ENCODE peak calls at places on chromosome 12, in ten cellular contexts. N, K, R, I, P, C, T, W, H and V are unnamed samples.
A peak's percentile ranks its signal among the peaks of the same experiment; 100 is the strongest.

GRCh38 chr12:31370645-31371620 is 45.0 kb upstream of the SINHCAF start:
- DNase-seq in N (no peak), W (peak; percentile 63), T (peak; percentile 68), C (peak; percentile 97), P (peak; percentile 50), R (no peak), K (no peak), H (no peak), I (peak; percentile 77), V (no peak)

GRCh38 chr12:6953417-6954315 is 2.5 kb downstream of the PTPN6 start:
- DNase-seq in K (no peak), C (no peak), T (no peak), N (peak; percentile 96), P (no peak), R (peak; percentile 63), I (no peak), W (no peak), H (no peak), V (no peak)

GRCh38 chr12:56315256-56315625 is 547 bp downstream of the CNPY2 start:
- DNase-seq in C (peak; percentile 35), P (peak; percentile 25), H (no peak), I (peak; percentile 41), K (no peak), W (no peak), T (peak; percentile 19), N (no peak), R (no peak), V (no peak)

GRCh38 chr12:93813181-93813580 is 136.0 kb downstream of the CRADD start:
- DNase-seq in N (no peak), T (no peak), W (no peak), P (no peak), C (no peak), R (no peak), K (no peak), H (no peak), I (no peak), V (no peak)

GRCh38 chr12:109994262-109995175 is 1.6 kb downstream of the GIT2 start:
- DNase-seq in W (no peak), K (no peak), H (no peak), I (no peak), R (no peak), P (no peak), C (no peak), N (peak; percentile 29), T (no peak), V (no peak)

GRCh38 chr12:1913377-1914115 is 4.9 kb downstream of the CACNA2D4 start:
- DNase-seq in P (peak; percentile 33), T (peak; percentile 39), I (peak; percentile 3), K (no peak), N (no peak), W (no peak), C (no peak), R (no peak), H (no peak), V (no peak)

GRCh38 chr12:58918475-58918874 is 1.8 kb downstream of the LRIG3 start:
- DNase-seq in N (no peak), H (no peak), I (no peak), W (no peak), K (no peak), C (no peak), P (no peak), R (no peak), T (no peak), V (peak; percentile 43)

GRCh38 chr12:92141585-92142244 is 3.9 kb downstream of the BTG1 start:
- DNase-seq in K (no peak), P (no peak), R (no peak), I (no peak), N (peak; percentile 63), H (no peak), T (no peak), C (peak; percentile 41), W (no peak), V (peak; percentile 40)

GRCh38 chr12:52284562-52285171 is 6.7 kb downstream of the KRT81 start:
- DNase-seq in P (no peak), N (no peak), W (no peak), T (no peak), K (no peak), C (no peak), R (no peak), H (no peak), I (no peak), V (no peak)

GRCh38 chr12:67449591-67450052 is 180.5 kb downstream of the CAND1 start:
- DNase-seq in C (no peak), N (peak; percentile 86), H (no peak), R (no peak), T (no peak), K (no peak), P (no peak), W (no peak), I (no peak), V (no peak)

GRCh38 chr12:53869500-53869899 is 69.1 kb upstream of the HOXC13 start:
- DNase-seq in I (no peak), H (peak; percentile 47), N (no peak), C (no peak), W (peak; percentile 13), T (no peak), R (no peak), K (no peak), P (no peak), V (no peak)

GRCh38 chr12:10101042-10101579 is 2.3 kb upstream of the CLEC1A start:
- DNase-seq in W (peak; percentile 64), C (no peak), N (no peak), I (peak; percentile 55), R (no peak), H (peak; percentile 20), K (peak; percentile 74), T (no peak), P (no peak), V (peak; percentile 19)

GRCh38 chr12:43069768-43070221 is 480.2 kb upstream of the PRICKLE1 start:
- DNase-seq in P (no peak), R (peak; percentile 65), H (no peak), T (no peak), W (no peak), N (no peak), I (no peak), K (no peak), C (no peak), V (peak; percentile 20)

GRCh38 chr12:91272456-91273063 is 89.9 kb upstream of the DCN start:
- DNase-seq in C (peak; percentile 81), N (no peak), I (no peak), P (no peak), T (peak; percentile 26), R (no peak), K (no peak), W (peak; percentile 25), H (no peak), V (no peak)

GRCh38 chr12:27164330-27165045 is 79.6 kb upstream of the STK38L start:
- DNase-seq in C (no peak), R (no peak), K (no peak), I (no peak), H (no peak), T (no peak), W (no peak), N (peak; percentile 39), P (no peak), V (no peak)

GRCh38 chr12:95593266-95593871 is 42.1 kb upstream of the USP44 start:
- DNase-seq in N (no peak), W (peak; percentile 46), T (no peak), R (no peak), C (no peak), P (no peak), K (no peak), H (no peak), I (no peak), V (no peak)